ENCODE peak calls at places on chromosomes 2 and 18, in nine cellular contexts. O is lower lobe of right lung, G is fibroblast of pulmonary artery, F is heart right ventricle, K is fibroblast of mammary gland, M is A549, U is spleen, E is psoas muscle, T is esophagus squamous epithelium. X is an unnamed sample.

GRCh38 chr2:48315847-48316194 is 214.1 kb upstream of the STON1 start:
- DNase-seq in O (peak), G (no peak), F (no peak), K (peak), M (peak), U (peak), E (no peak), T (no peak), X (no peak)

GRCh38 chr2:239961662-239962220 is 63.4 kb downstream of the NDUFA10 start:
- DNase-seq in O (no peak), G (no peak), F (no peak), K (no peak), M (no peak), U (no peak), E (no peak), T (no peak), X (no peak)

GRCh38 chr2:195613922-195614321 is 43.1 kb upstream of the SLC39A10 start:
- DNase-seq in O (no peak), G (peak), F (no peak), K (peak), M (peak), U (no peak), E (no peak), T (no peak), X (peak)

GRCh38 chr18:23226386-23226785 is 91.1 kb downstream of the CABLES1 start:
- DNase-seq in O (no peak), G (peak), F (no peak), K (peak), M (no peak), U (no peak), E (no peak), T (no peak), X (peak)

GRCh38 chr2:185734658-185735057 is 3.9 kb upstream of the FSIP2 start:
- DNase-seq in O (no peak), G (no peak), F (no peak), K (no peak), M (no peak), U (no peak), E (no peak), T (no peak), X (no peak)

GRCh38 chr2:71560286-71561011 is 107.1 kb downstream of the DYSF start:
- DNase-seq in O (peak), G (no peak), F (no peak), K (no peak), M (no peak), U (no peak), E (peak), T (no peak), X (no peak)

GRCh38 chr18:58649966-58650816 is 21.1 kb upstream of the MALT1 start:
- DNase-seq in O (no peak), G (no peak), F (no peak), K (no peak), M (no peak), U (no peak), E (no peak), T (no peak), X (peak)

GRCh38 chr2:46276652-46277051 is 20.6 kb upstream of the EPAS1 start:
- DNase-seq in O (no peak), G (peak), F (no peak), K (peak), M (peak), U (no peak), E (no peak), T (no peak), X (peak)

GRCh38 chr2:98091738-98092137 is 4.8 kb downstream of the VWA3B start:
- DNase-seq in O (no peak), G (no peak), F (no peak), K (no peak), M (no peak), U (no peak), E (no peak), T (no peak), X (peak)

GRCh38 chr2:182506606-182507005 is 79.8 kb upstream of the PDE1A start:
- DNase-seq in O (no peak), G (peak), F (peak), K (peak), M (peak), U (no peak), E (no peak), T (no peak), X (peak)

GRCh38 chr18:21914739-21915319 is 174.2 kb downstream of the MIB1 start:
- DNase-seq in O (no peak), G (peak), F (peak), K (peak), M (peak), U (no peak), E (no peak), T (no peak), X (peak)

GRCh38 chr2:148022882-148023281 is 2.0 kb downstream of the MBD5 start:
- DNase-seq in O (no peak), G (no peak), F (no peak), K (no peak), M (no peak), U (no peak), E (no peak), T (no peak), X (no peak)

GRCh38 chr18:56001576-56001975 is 413.6 kb upstream of the TCF4 start:
- DNase-seq in O (no peak), G (no peak), F (no peak), K (peak), M (peak), U (no peak), E (no peak), T (no peak), X (peak)

GRCh38 chr2:6183231-6183630 is 491.0 kb downstream of the SOX11 start:
- DNase-seq in O (no peak), G (no peak), F (no peak), K (no peak), M (no peak), U (no peak), E (no peak), T (no peak), X (peak)

GRCh38 chr2:129885735-129886134 is 93.7 kb upstream of the RAB6C start:
- DNase-seq in O (no peak), G (no peak), F (no peak), K (no peak), M (no peak), U (no peak), E (no peak), T (no peak), X (no peak)

GRCh38 chr2:3179626-3180025 is 198.0 kb downstream of the EIPR1 start:
- DNase-seq in O (no peak), G (no peak), F (no peak), K (no peak), M (no peak), U (peak), E (no peak), T (no peak), X (no peak)

GRCh38 chr2:161232571-161232970 is 72.3 kb downstream of the TANK start:
- DNase-seq in O (no peak), G (no peak), F (no peak), K (no peak), M (no peak), U (no peak), E (no peak), T (no peak), X (no peak)

GRCh38 chr2:71609958-71610357 is 156.6 kb downstream of the DYSF start:
- DNase-seq in O (no peak), G (peak), F (no peak), K (peak), M (peak), U (no peak), E (no peak), T (no peak), X (peak)

GRCh38 chr18:26700201-26700600 is 151.8 kb upstream of the KCTD1 start:
- DNase-seq in O (no peak), G (no peak), F (no peak), K (no peak), M (no peak), U (no peak), E (no peak), T (no peak), X (no peak)

GRCh38 chr18:44681611-44682010 is 923 bp downstream of the SETBP1 start:
- DNase-seq in O (no peak), G (no peak), F (no peak), K (no peak), M (no peak), U (no peak), E (no peak), T (no peak), X (no peak)

DNA sequence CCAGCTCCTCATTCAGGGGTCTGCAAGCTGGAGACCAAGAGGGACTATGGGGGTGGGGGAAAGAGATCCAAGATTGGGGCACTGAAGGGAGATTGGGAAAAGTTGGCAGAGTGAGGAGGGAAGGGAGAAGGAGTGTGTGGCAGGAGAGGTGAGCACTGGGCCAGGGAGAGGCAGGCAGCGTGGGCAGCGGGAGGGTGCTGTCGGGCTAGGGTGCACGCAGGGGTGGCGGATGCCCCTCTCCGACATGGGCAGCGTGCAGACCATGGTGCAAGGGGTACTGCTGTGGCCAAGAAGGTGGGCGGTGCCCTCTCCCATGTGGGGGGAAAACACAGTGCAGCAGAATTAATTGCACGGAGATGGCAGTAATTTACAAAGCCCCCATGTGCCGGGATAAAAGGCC is 74.1 kb downstream of the CELF4 start:
- DNase-seq in O (no peak), G (no peak), F (no peak), K (no peak), M (no peak), U (no peak), E (no peak), T (no peak), X (no peak)
- TF ChIP-seq CTCF in O (no peak), G (no peak), F (no peak), K (no peak), M (no peak), U (no peak), E (no peak), T (no peak), X (no peak)

GRCh38 chr2:63012541-63012940 is 38.1 kb upstream of the OTX1 start:
- DNase-seq in O (no peak), G (no peak), F (no peak), K (no peak), M (no peak), U (no peak), E (no peak), T (no peak), X (peak)

GRCh38 chr2:63007813-63008458 is 42.7 kb upstream of the OTX1 start:
- DNase-seq in O (no peak), G (no peak), F (no peak), K (no peak), M (no peak), U (no peak), E (no peak), T (no peak), X (no peak)

GRCh38 chr2:63013448-63013847 is 37.2 kb upstream of the OTX1 start:
- DNase-seq in O (no peak), G (no peak), F (no peak), K (no peak), M (no peak), U (no peak), E (no peak), T (no peak), X (no peak)

GRCh38 chr2:63009490-63009889 is 41.1 kb upstream of the OTX1 start:
- DNase-seq in O (no peak), G (no peak), F (no peak), K (no peak), M (no peak), U (no peak), E (no peak), T (no peak), X (no peak)

DNA sequence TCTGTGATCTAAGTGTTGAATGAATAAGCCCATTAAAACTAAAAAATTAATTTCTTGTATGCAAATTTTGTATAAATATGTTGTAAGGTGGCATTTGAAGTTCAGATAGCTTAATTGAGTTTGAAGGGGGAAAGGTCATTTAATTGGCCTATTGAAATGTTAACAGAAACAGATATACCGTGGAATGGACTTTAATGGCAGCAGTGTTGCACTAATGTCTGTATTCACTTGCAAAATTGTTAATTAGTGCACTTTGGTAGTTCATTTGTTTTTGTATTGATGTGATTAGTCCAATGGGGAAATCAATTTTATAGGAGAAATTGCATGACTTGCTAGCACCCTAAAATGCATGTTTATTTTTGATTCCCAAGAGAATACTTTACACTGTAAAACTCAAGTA is 41.8 kb upstream of the OTX1 start:
- DNase-seq in O (no peak), G (no peak), F (no peak), K (no peak), M (no peak), U (no peak), E (no peak), T (no peak), X (no peak)
- H3K4me3 ChIP-seq in O (no peak), G (no peak), F (no peak), K (no peak), M (no peak), U (no peak), E (no peak), T (no peak), X (no peak)

DNA sequence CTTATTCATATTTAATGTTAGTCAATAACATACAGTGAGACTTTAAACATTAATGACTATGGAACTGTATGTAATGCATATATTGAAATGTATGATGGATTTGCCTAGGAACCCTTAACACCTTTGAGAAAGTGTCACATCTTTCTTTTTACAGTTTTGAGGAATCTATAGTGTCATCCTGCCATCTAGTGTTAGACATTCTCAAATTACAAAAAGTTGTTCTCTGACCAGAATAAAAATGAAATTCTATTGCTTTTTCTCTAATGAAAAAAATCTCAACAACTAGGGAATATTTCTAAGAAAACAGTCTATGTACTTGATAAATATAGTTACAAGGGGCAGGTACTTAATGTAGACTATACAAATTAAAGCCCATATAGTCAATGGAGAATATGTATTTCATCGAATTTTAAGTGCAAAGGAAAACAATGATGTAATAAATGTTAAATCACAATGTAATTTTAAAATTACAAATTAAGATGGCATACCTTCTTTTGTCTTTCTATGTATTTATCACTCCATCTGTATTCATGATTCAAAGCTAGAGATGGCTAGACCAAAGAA is 5.1 kb upstream of the CALCRL start:
- DNase-seq in O (no peak), G (peak), F (no peak), K (peak), M (peak), U (no peak), E (no peak), T (no peak), X (peak)
- TF ChIP-seq CTCF in O (peak), G (peak), F (peak), K (peak), M (peak), U (peak), E (peak), T (peak), X (peak)

DNA sequence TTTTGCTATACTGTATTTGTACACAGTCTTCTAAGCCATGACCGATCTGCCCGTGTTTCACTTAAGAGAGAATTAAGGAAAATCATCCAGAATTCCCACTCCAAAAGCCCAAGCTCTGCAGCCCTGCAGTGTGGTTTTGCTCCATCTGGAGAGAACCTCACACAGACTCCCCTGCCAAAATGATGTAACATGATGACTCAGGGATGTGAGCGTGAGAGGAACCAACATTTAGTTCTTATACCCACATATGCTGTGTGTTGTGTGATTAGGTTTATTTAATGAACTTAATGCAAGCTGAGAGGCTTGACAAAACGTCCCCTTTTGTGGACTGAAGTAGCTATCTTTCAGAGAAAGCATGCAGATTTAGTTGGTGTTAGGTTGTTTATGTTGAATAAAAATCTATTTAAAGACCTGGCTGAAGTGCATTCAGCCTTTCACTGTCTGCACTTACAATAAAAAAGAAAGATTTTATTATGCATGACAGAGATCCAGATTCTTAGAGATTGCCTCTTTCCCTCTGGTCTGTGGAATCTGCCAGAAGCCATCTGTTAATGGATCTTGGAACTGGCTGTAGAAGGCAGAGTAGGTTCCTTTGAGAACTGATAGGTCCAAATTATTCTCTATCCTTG is 6.3 kb downstream of the RAB12 start:
- DNase-seq in O (no peak), G (peak), F (peak), K (peak), M (peak), U (no peak), E (no peak), T (no peak), X (peak)
- H3K4me3 ChIP-seq in O (no peak), G (no peak), F (no peak), K (no peak), M (no peak), U (no peak), E (peak), T (no peak), X (no peak)

GRCh38 chr2:25566694-25567093 is 106.7 kb downstream of the DTNB start:
- DNase-seq in O (no peak), G (peak), F (no peak), K (peak), M (no peak), U (no peak), E (no peak), T (no peak), X (peak)

GRCh38 chr2:25570161-25570840 is 103.1 kb downstream of the DTNB start:
- DNase-seq in O (no peak), G (peak), F (no peak), K (peak), M (no peak), U (no peak), E (no peak), T (no peak), X (peak)

GRCh38 chr2:25572638-25573037 is 100.7 kb downstream of the DTNB start:
- DNase-seq in O (no peak), G (no peak), F (no peak), K (peak), M (no peak), U (no peak), E (no peak), T (no peak), X (no peak)

GRCh38 chr2:25566094-25566493 is 107.3 kb downstream of the DTNB start:
- DNase-seq in O (no peak), G (no peak), F (no peak), K (no peak), M (no peak), U (no peak), E (no peak), T (no peak), X (no peak)

GRCh38 chr2:25567406-25567805 is 106.0 kb downstream of the DTNB start:
- DNase-seq in O (no peak), G (peak), F (no peak), K (peak), M (peak), U (no peak), E (no peak), T (no peak), X (peak)
- TF ChIP-seq CTCF in O (peak), G (peak), F (peak), K (peak), M (peak), U (peak), E (no peak), T (no peak), X (peak)

DNA sequence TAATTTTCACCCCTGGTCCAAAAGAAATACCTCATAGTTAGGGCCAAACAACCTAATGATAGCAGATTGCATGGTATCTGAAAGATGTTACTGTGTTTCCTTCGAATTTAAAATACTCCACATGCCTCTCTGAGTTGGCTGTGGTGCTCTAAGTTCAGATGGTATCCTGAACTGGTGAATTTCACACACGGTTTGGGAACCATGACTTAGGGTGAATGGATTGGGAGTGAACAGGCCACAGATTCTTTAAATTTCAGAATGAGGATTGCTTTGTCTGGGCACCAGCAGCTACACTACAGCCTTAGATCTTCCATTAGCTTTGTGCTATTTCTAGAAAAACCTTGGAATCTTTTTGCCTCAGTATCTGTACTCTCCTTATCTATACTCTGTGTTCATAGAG is 6.2 kb downstream of the GMCL1 start:
- DNase-seq in O (no peak), G (no peak), F (no peak), K (no peak), M (no peak), U (no peak), E (no peak), T (no peak), X (no peak)
- H3K4me3 ChIP-seq in O (no peak), G (no peak), F (no peak), K (no peak), M (no peak), U (no peak), E (no peak), T (no peak), X (no peak)